ENCODE peak calls at places on chromosomes 13 and 19, in six cellular contexts. K is hepatic stellate cell, D is Kasumi-1, V is NCI-H1417 treated with DMSO at 0.1 percent for 48 hours, F is keratinocyte, L is mesendoderm. G is an unnamed sample.

GRCh38 chr13:20125129-20125782 is 35.6 kb downstream of the GJA3 start:
- DNase-seq in D (no peak), V (no peak), K (peak; percentile 59), F (no peak), L (no peak), G (no peak)

GRCh38 chr13:112790735-112791641 is 101.2 kb downstream of the ATP11A start:
- DNase-seq in D (no peak), F (no peak), L (no peak), K (no peak), V (no peak), G (no peak)

GRCh38 chr19:28468701-28469459 is 744.1 kb downstream of the UQCRFS1 start:
- DNase-seq in L (peak; percentile 39), D (peak; percentile 6), V (no peak), F (no peak), K (peak; percentile 85), G (no peak)

GRCh38 chr19:768424-768823 is 17.5 kb downstream of the MISP start:
- DNase-seq in K (peak; percentile 89), L (no peak), F (no peak), V (no peak), D (no peak), G (no peak)

GRCh38 chr19:36225219-36225892 is 10.4 kb downstream of the ZNF146 start:
- DNase-seq in V (no peak), K (peak; percentile 72), L (no peak), F (no peak), D (no peak), G (no peak)

GRCh38 chr13:76968041-76968440 is 19.7 kb downstream of the ACOD1 start:
- DNase-seq in D (no peak), K (no peak), L (peak; percentile 18), F (no peak), V (no peak), G (peak; percentile 99)

GRCh38 chr13:109989155-109989554 is 202.8 kb upstream of the IRS2 start:
- DNase-seq in D (no peak), V (no peak), K (peak; percentile 19), L (no peak), F (no peak), G (no peak)

GRCh38 chr13:98778749-98779148 is 26.3 kb upstream of the SLC15A1 start:
- DNase-seq in F (no peak), L (no peak), D (no peak), V (no peak), K (no peak), G (no peak)

GRCh38 chr19:15249912-15250634 is 17.8 kb upstream of the EPHX3 start:
- DNase-seq in D (no peak), K (peak; percentile 96), V (no peak), L (no peak), F (no peak), G (no peak)

GRCh38 chr19:45234089-45234869 is 10.9 kb downstream of the EXOC3L2 start:
- DNase-seq in V (no peak), L (no peak), K (no peak), D (no peak), F (no peak), G (no peak)

GRCh38 chr13:94382520-94382919 is 97.0 kb downstream of the DCT start:
- DNase-seq in K (no peak), V (no peak), D (no peak), L (no peak), F (no peak), G (peak; percentile 49)

GRCh38 chr19:2624537-2625091 is 77.9 kb downstream of the GNG7 start:
- DNase-seq in K (no peak), D (no peak), L (peak; percentile 90), V (no peak), F (no peak), G (no peak)

GRCh38 chr19:36939153-36939552 is 23.0 kb downstream of the ZNF568 start:
- DNase-seq in F (no peak), D (peak; percentile 12), K (no peak), L (peak; percentile 16), V (no peak), G (peak; percentile 13)

GRCh38 chr19:41936416-41936850 is 8.2 kb upstream of the ERFL start:
- DNase-seq in V (no peak), F (peak; percentile 52), L (no peak), K (no peak), D (no peak), G (no peak)

GRCh38 chr19:33071887-33072286 is 7.2 kb upstream of the RHPN2 start:
- DNase-seq in K (no peak), D (no peak), L (no peak), F (no peak), V (no peak), G (no peak)

GRCh38 chr19:51294211-51294976 is 17.1 kb upstream of the IGLON5 start:
- DNase-seq in V (no peak), F (no peak), K (no peak), L (peak; percentile 44), D (no peak), G (peak; percentile 13)

GRCh38 chr19:16266586-16266942 is 58.1 kb upstream of the KLF2 start:
- DNase-seq in F (no peak), K (no peak), L (no peak), D (no peak), V (no peak), G (no peak)

GRCh38 chr13:105466376-105466775 is 1069.1 kb downstream of the EFNB2 start:
- DNase-seq in K (no peak), V (no peak), D (no peak), F (no peak), L (peak; percentile 66), G (peak; percentile 85)

GRCh38 chr13:43905435-43906031 is 25.8 kb downstream of the LACC1 start:
- DNase-seq in F (no peak), D (peak; percentile 81), K (peak; percentile 50), V (peak; percentile 7), L (peak; percentile 72), G (peak; percentile 87)

GRCh38 chr13:21898990-21899389 is 228.1 kb downstream of the FGF9 start:
- DNase-seq in L (no peak), K (no peak), F (no peak), D (no peak), V (no peak), G (no peak)

GRCh38 chr19:39596911-39597310 is 5.4 kb upstream of the LGALS13 start:
- DNase-seq in K (no peak), V (no peak), F (no peak), L (no peak), D (no peak), G (no peak)

GRCh38 chr13:50635504-50635903 is 208.0 kb downstream of the DLEU7 start:
- DNase-seq in D (peak; percentile 28), V (no peak), L (peak; percentile 5), F (no peak), K (no peak), G (no peak)

GRCh38 chr13:99376924-99377323 is 69.7 kb upstream of the GPR183 start:
- DNase-seq in F (no peak), V (no peak), K (no peak), D (no peak), L (no peak), G (no peak)

GRCh38 chr19:14474827-14475226 is 327 bp downstream of the PTGER1 start:
- DNase-seq in F (no peak), K (peak; percentile 34), D (no peak), L (no peak), V (no peak), G (no peak)

GRCh38 chr19:10896851-10897526 is 25.6 kb downstream of the CARM1 start:
- DNase-seq in F (no peak), K (no peak), V (no peak), D (peak; percentile 77), L (no peak), G (no peak)

GRCh38 chr19:45455707-45456499 is 11.9 kb upstream of the FOSB start:
- DNase-seq in V (no peak), L (peak; percentile 99), D (no peak), F (no peak), K (peak; percentile 95), G (peak; percentile 23)

GRCh38 chr19:30593358-30593757 is 221.2 kb downstream of the ZNF536 start:
- DNase-seq in V (no peak), F (no peak), L (no peak), K (no peak), D (no peak), G (no peak)

GRCh38 chr19:18097993-18098890 is 664 bp downstream of the MAST3 start:
- DNase-seq in V (no peak), D (peak; percentile 23), K (no peak), F (no peak), L (no peak), G (peak; percentile 71)

GRCh38 chr19:45279587-45280192 is 28.6 kb downstream of the MARK4 start:
- DNase-seq in F (no peak), D (no peak), K (no peak), V (no peak), L (no peak), G (no peak)

GRCh38 chr13:76425930-76426329 is 460.3 kb downstream of the KCTD12 start:
- DNase-seq in F (no peak), V (no peak), L (peak; percentile 10), K (no peak), D (no peak), G (peak; percentile 89)

GRCh38 chr19:19399733-19400438 is 5.6 kb upstream of the GATAD2A start:
- DNase-seq in L (no peak), V (no peak), D (peak; percentile 27), F (no peak), K (no peak), G (no peak)

GRCh38 chr13:77136902-77137420 is 110.0 kb upstream of the FBXL3 start:
- DNase-seq in V (no peak), F (no peak), L (peak; percentile 19), K (peak; percentile 12), D (no peak), G (no peak)

GRCh38 chr13:102798653-102799543 is at the start of the genes BIVM and POGLUT2:
- DNase-seq in L (peak; percentile 97), K (peak; percentile 97), F (peak; percentile 38), V (peak; percentile 64), D (peak; percentile 92), G (peak; percentile 98)

GRCh38 chr19:37948362-37948761 is 41.4 kb downstream of the SIPA1L3 start:
- DNase-seq in K (no peak), D (no peak), V (no peak), F (no peak), L (no peak), G (no peak)